ENCODE peak calls at places on chromosomes 16 and 17, in eight cellular contexts. X is fibroblast of lung; Q is lower lobe of right lung; J is H1; W is CD8-positive, alpha-beta T cell; P is naive thymus-derived CD4-positive, alpha-beta T cell; A is cardiac muscle cell; Z is H9. M is an unnamed sample.

GRCh38 chr17:17681744-17682292 is 560 bp downstream of the RAI1 start:
- DNase-seq in P (peak; percentile 24), J (no peak), W (peak; percentile 38), Q (no peak), A (no peak), Z (no peak), X (no peak), M (no peak)

GRCh38 chr16:4679854-4680636 is 13.3 kb upstream of the NUDT16L1 start:
- DNase-seq in Q (peak; percentile 92), A (no peak), J (no peak), X (peak; percentile 80), W (no peak), Z (no peak), P (no peak), M (no peak)

GRCh38 chr17:10843806-10844205 is 5.9 kb upstream of the PIRT start:
- DNase-seq in A (peak; percentile 45), Z (peak; percentile 48), P (no peak), J (no peak), X (no peak), W (no peak), Q (no peak), M (no peak)

GRCh38 chr17:80724723-80725388 is 180.2 kb downstream of the RPTOR start:
- DNase-seq in J (no peak), Q (no peak), Z (no peak), W (no peak), X (peak; percentile 84), P (no peak), A (peak; percentile 79), M (no peak)

GRCh38 chr17:7549401-7550055 is 670 bp downstream of the TNFSF12 start:
- DNase-seq in Q (peak; percentile 75), Z (no peak), W (no peak), A (no peak), J (no peak), X (no peak), P (peak; percentile 58), M (no peak)

GRCh38 chr17:41672153-41672552 is 16.5 kb upstream of the EIF1 start:
- DNase-seq in Z (no peak), X (no peak), Q (no peak), W (no peak), P (no peak), A (no peak), J (no peak), M (no peak)

GRCh38 chr17:44220211-44221071 is 966 bp upstream of the UBTF start:
- DNase-seq in X (peak; percentile 64), Z (peak; percentile 55), J (no peak), W (peak; percentile 57), Q (peak; percentile 70), P (peak; percentile 75), A (peak; percentile 71), M (peak; percentile 38)

GRCh38 chr16:29811896-29812665 is at the start of gene PRRT2:
- DNase-seq in A (peak; percentile 47), J (no peak), P (peak; percentile 21), W (peak; percentile 49), Q (peak; percentile 73), Z (peak; percentile 70), X (no peak), M (no peak)

GRCh38 chr17:45225051-45225700 is 3.5 kb downstream of the FMNL1 start:
- DNase-seq in J (no peak), Z (peak; percentile 34), X (no peak), P (no peak), A (no peak), Q (no peak), W (peak; percentile 71), M (peak; percentile 57)

GRCh38 chr17:31494259-31495048 is 103.0 kb downstream of the RAB11FIP4 start:
- DNase-seq in P (peak; percentile 70), J (no peak), Z (no peak), X (no peak), A (no peak), W (peak; percentile 70), Q (no peak), M (peak; percentile 56)

GRCh38 chr16:65227041-65227835 is 105.4 kb upstream of the CDH11 start:
- DNase-seq in Z (no peak), P (no peak), Q (no peak), J (no peak), W (no peak), A (no peak), X (no peak), M (no peak)

GRCh38 chr17:29162909-29163341 is 17.3 kb downstream of the MYO18A start:
- DNase-seq in J (no peak), P (no peak), Q (no peak), A (peak; percentile 66), W (no peak), X (peak; percentile 47), Z (no peak), M (no peak)

GRCh38 chr17:40309031-40309937 is at the start of gene RARA:
- DNase-seq in P (no peak), X (peak; percentile 48), A (peak; percentile 57), Q (peak; percentile 75), Z (peak; percentile 93), W (peak; percentile 55), J (no peak), M (no peak)

GRCh38 chr17:72529386-72529785 is 408.6 kb downstream of the SOX9 start:
- DNase-seq in P (no peak), X (no peak), A (no peak), J (no peak), Q (no peak), Z (no peak), W (no peak), M (no peak)

GRCh38 chr16:11262915-11263314 is 6.2 kb downstream of the TNP2 start:
- DNase-seq in P (no peak), J (no peak), A (no peak), Z (no peak), W (no peak), Q (no peak), X (no peak), M (no peak)

GRCh38 chr17:63483038-63483437 is 6.2 kb downstream of the ACE start:
- DNase-seq in Q (no peak), A (no peak), P (no peak), W (no peak), Z (no peak), J (no peak), X (no peak), M (no peak)

DNA sequence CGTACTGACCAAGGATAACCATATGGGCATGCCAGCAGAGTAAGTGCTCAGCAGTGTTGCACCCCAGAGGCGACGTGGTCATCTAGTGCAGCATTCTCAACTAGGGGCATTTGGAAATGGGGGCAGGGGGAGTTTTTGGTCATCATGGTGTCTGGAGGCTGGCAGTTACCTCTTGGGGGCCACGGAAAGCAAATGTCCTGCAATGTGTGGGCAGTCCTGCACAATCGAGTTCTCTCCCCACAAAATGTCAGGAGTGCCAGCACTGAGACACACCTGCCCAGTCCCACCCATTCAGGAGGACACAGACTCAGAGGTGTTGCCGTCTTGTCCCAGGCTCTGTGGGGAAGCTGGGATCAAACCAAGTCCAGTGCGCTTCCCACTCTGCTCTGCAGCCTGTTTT is 3.0 kb downstream of the RASL10B start:
- DNase-seq in X (no peak), Q (no peak), W (no peak), Z (no peak), P (no peak), A (no peak), J (no peak), M (no peak)
- H3K4me1 ChIP-seq in X (no peaks in the 10 kb centered on the region), Q (peaks cover 17% of the 10 kb centered on the region), W (peaks cover 13% of the 10 kb centered on the region), Z (no peaks in the 10 kb centered on the region), P (peaks cover 8% of the 10 kb centered on the region), A (peaks cover 9% of the 10 kb centered on the region), J (peaks cover 21% of the 10 kb centered on the region), M (peaks cover 9% of the 10 kb centered on the region)

GRCh38 chr17:627051-627450 is 87.6 kb downstream of the VPS53 start:
- DNase-seq in P (no peak), W (no peak), A (no peak), Z (no peak), X (no peak), Q (no peak), J (no peak), M (no peak)

GRCh38 chr17:632551-632950 is 82.1 kb downstream of the VPS53 start:
- DNase-seq in Z (no peak), X (no peak), Q (no peak), J (no peak), P (no peak), A (peak; percentile 29), W (no peak), M (no peak)

GRCh38 chr17:628507-628941 is 86.1 kb downstream of the VPS53 start:
- DNase-seq in Z (no peak), Q (no peak), X (peak; percentile 26), W (no peak), J (no peak), P (no peak), A (peak; percentile 21), M (no peak)

GRCh38 chr17:624341-624860 is 90.2 kb downstream of the VPS53 start:
- DNase-seq in Q (no peak), Z (no peak), A (no peak), W (no peak), X (no peak), J (no peak), P (no peak), M (no peak)

DNA sequence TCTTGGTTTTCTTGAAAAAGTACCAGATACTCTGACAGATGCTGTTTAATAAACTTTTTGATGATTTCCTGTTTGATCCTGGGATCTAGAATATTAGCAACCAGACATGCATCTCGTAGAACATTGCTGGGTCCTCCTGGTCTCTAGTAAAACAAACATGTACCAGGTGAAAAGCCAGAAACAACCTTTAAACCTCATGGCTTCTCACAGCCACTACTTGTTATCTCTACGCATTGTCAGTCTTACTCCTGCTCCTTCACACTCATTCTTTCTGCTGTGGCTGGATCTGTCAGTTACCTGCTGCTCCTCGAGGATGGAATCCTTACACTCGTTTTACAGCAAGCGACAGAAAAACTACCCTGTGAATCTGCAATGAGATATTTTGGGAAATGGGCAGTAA is 86.5 kb downstream of the VPS53 start:
- DNase-seq in Q (no peak), Z (no peak), P (no peak), W (no peak), A (no peak), J (no peak), X (no peak), M (no peak)
- H3K27ac ChIP-seq in Q (peak overlapping the region; percentile 18), Z (no peak overlapping the region), P (no peak overlapping the region), W (no peak overlapping the region), A (no peak overlapping the region), J (no peak overlapping the region), X (no peak overlapping the region), M (no peak overlapping the region)

GRCh38 chr17:3958200-3958599 is 6.0 kb downstream of the ATP2A3 start:
- DNase-seq in Z (no peak), W (no peak), A (no peak), Q (no peak), P (no peak), J (no peak), X (no peak), M (no peak)
- H3K4me1 ChIP-seq in Z (peaks cover 3% of the 10 kb centered on the region), W (peaks cover 66% of the 10 kb centered on the region), A (peaks cover 15% of the 10 kb centered on the region), Q (peaks cover 59% of the 10 kb centered on the region), P (peaks cover 42% of the 10 kb centered on the region), J (peaks cover 47% of the 10 kb centered on the region), X (peaks cover 5% of the 10 kb centered on the region), M (peaks cover 41% of the 10 kb centered on the region)

DNA sequence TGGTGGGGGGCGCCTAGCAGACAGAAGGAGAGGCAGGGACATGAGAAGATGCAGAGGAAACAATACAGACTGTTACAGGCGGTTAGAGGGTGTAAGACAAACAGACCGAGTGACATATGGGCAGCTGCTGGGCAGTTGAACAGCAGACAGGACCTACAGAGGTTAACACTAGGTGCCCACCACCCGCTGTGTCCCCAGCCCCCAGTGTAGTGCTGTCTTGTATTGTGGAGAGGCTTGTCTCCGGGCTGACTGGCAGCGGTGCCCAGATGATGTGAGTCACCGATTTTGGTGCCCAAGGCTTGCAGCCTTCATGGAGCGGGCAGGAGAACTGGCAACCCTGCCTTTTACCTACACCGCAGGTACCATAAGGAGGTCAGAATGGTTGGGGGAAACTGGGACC is 2.4 kb upstream of the CXCL16 start:
- DNase-seq in Q (no peak), W (no peak), X (no peak), P (no peak), A (no peak), J (no peak), Z (no peak), M (no peak)
- H3K27ac ChIP-seq in Q (no peak overlapping the region), W (no peak overlapping the region), X (no peak overlapping the region), P (no peak overlapping the region), A (no peak overlapping the region), J (no peak overlapping the region), Z (no peak overlapping the region), M (no peak overlapping the region)